ENCODE peak calls at places on chromosome 2, in six cellular contexts. One of them, this sample, is unnamed. For H3K79me1, the result is how much of the 10 kb centered on the place peaks cover.

GRCh38 chr2:165328272-165328671 is 89.1 kb downstream of the SCN2A start:
- DNase-seq in IMR-90: no peak
- DNase-seq in neuronal stem cell: no peak
- DNase-seq in H1: no peak
- DNase-seq in H9: no peak
- DNase-seq in trophoblast cell: no peak
- DNase-seq in this sample: no peak

GRCh38 chr2:232488721-232489300 is 1.2 kb upstream of the ECEL1 start:
- DNase-seq in IMR-90: no peak
- DNase-seq in neuronal stem cell: no peak
- DNase-seq in H1: no peak
- DNase-seq in H9: no peak
- DNase-seq in trophoblast cell: no peak
- DNase-seq in this sample: no peak

GRCh38 chr2:42055573-42056514 is 8.0 kb downstream of the PKDCC start:
- DNase-seq in IMR-90: no peak
- DNase-seq in neuronal stem cell: no peak
- DNase-seq in H1: no peak
- DNase-seq in H9: no peak
- DNase-seq in trophoblast cell: no peak
- DNase-seq in this sample: peak

GRCh38 chr2:37831081-37831780 is 93.9 kb upstream of the RMDN2 start:
- DNase-seq in IMR-90: no peak
- DNase-seq in neuronal stem cell: no peak
- DNase-seq in H1: no peak
- DNase-seq in H9: no peak
- DNase-seq in trophoblast cell: no peak
- DNase-seq in this sample: no peak

GRCh38 chr2:170204561-170204960 is 26.6 kb downstream of the MYO3B start:
- DNase-seq in IMR-90: no peak
- DNase-seq in neuronal stem cell: no peak
- DNase-seq in H1: no peak
- DNase-seq in H9: no peak
- DNase-seq in trophoblast cell: no peak
- DNase-seq in this sample: no peak

GRCh38 chr2:3450385-3451031 is 68.8 kb downstream of the ADI1 start:
- DNase-seq in IMR-90: no peak
- DNase-seq in neuronal stem cell: no peak
- DNase-seq in H1: peak
- DNase-seq in H9: no peak
- DNase-seq in trophoblast cell: no peak
- DNase-seq in this sample: no peak

GRCh38 chr2:112187805-112188596 is 49.8 kb downstream of the FBLN7 start:
- DNase-seq in IMR-90: no peak
- DNase-seq in neuronal stem cell: no peak
- DNase-seq in H1: peak
- DNase-seq in H9: no peak
- DNase-seq in trophoblast cell: no peak
- DNase-seq in this sample: no peak

GRCh38 chr2:18630541-18630940 is 41.2 kb upstream of the NT5C1B start:
- DNase-seq in IMR-90: peak
- DNase-seq in neuronal stem cell: no peak
- DNase-seq in H1: no peak
- DNase-seq in H9: no peak
- DNase-seq in trophoblast cell: no peak
- DNase-seq in this sample: no peak

GRCh38 chr2:74529357-74530238 is at the start of the genes AUP1 and HTRA2:
- DNase-seq in IMR-90: peak
- DNase-seq in neuronal stem cell: peak
- DNase-seq in H1: peak
- DNase-seq in H9: peak
- DNase-seq in trophoblast cell: peak
- DNase-seq in this sample: peak

GRCh38 chr2:46985512-46985911 is 69.9 kb upstream of the MCFD2 start:
- DNase-seq in IMR-90: peak
- DNase-seq in neuronal stem cell: no peak
- DNase-seq in H1: no peak
- DNase-seq in H9: no peak
- DNase-seq in trophoblast cell: no peak
- DNase-seq in this sample: peak

GRCh38 chr2:127193164-127193947 is 26.7 kb downstream of the CYP27C1 start:
- DNase-seq in IMR-90: peak
- DNase-seq in neuronal stem cell: no peak
- DNase-seq in H1: no peak
- DNase-seq in H9: no peak
- DNase-seq in trophoblast cell: no peak
- DNase-seq in this sample: no peak
- H2AFZ ChIP-seq in IMR-90: peak
- H2AFZ ChIP-seq in neuronal stem cell: no peak
- H2AFZ ChIP-seq in H1: no peak
- H2AFZ ChIP-seq in H9: no peak
- H2AFZ ChIP-seq in trophoblast cell: no peak
- H2AFZ ChIP-seq in this sample: no peak

GRCh38 chr2:128282976-128283810 is 35.5 kb downstream of the HS6ST1 start:
- DNase-seq in IMR-90: no peak
- DNase-seq in neuronal stem cell: no peak
- DNase-seq in H1: no peak
- DNase-seq in H9: no peak
- DNase-seq in trophoblast cell: no peak
- DNase-seq in this sample: no peak

GRCh38 chr2:128284841-128285240 is 33.8 kb downstream of the HS6ST1 start:
- DNase-seq in IMR-90: no peak
- DNase-seq in neuronal stem cell: no peak
- DNase-seq in H1: no peak
- DNase-seq in H9: no peak
- DNase-seq in trophoblast cell: no peak
- DNase-seq in this sample: no peak

GRCh38 chr2:128285329-128285931 is 33.2 kb downstream of the HS6ST1 start:
- DNase-seq in IMR-90: no peak
- DNase-seq in neuronal stem cell: no peak
- DNase-seq in H1: no peak
- DNase-seq in H9: no peak
- DNase-seq in trophoblast cell: no peak
- DNase-seq in this sample: no peak

GRCh38 chr2:128282246-128282975 is 36.3 kb downstream of the HS6ST1 start:
- DNase-seq in IMR-90: no peak
- DNase-seq in neuronal stem cell: no peak
- DNase-seq in H1: no peak
- DNase-seq in H9: no peak
- DNase-seq in trophoblast cell: peak
- DNase-seq in this sample: no peak

DNA sequence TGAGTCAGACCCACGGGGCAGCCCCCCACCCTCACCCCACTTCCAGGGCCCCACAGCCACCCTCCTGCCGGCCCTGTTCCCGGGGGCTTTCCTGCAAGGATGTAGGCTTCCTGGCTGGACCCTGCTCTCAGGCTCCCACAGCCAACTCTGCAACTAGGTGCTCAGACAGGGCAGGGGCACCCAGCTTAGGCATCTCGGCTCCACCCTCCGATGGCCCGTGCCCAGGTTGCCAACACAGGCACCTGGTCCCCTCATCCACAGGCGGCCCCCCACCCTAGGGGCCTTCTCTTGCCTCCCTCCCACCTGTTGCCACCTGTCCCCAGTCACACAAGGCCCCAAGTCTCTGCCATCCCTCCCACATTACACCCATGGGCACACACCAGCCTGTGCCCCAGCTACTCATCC is 34.6 kb downstream of the HS6ST1 start:
- DNase-seq in IMR-90: no peak
- DNase-seq in neuronal stem cell: no peak
- DNase-seq in H1: no peak
- DNase-seq in H9: no peak
- DNase-seq in trophoblast cell: no peak
- DNase-seq in this sample: no peak
- H3K79me1 ChIP-seq in IMR-90: half or more
- H3K79me1 ChIP-seq in neuronal stem cell: under half
- H3K79me1 ChIP-seq in H1: under half
- H3K79me1 ChIP-seq in H9: under half
- H3K79me1 ChIP-seq in trophoblast cell: under half
- H3K79me1 ChIP-seq in this sample: half or more

DNA sequence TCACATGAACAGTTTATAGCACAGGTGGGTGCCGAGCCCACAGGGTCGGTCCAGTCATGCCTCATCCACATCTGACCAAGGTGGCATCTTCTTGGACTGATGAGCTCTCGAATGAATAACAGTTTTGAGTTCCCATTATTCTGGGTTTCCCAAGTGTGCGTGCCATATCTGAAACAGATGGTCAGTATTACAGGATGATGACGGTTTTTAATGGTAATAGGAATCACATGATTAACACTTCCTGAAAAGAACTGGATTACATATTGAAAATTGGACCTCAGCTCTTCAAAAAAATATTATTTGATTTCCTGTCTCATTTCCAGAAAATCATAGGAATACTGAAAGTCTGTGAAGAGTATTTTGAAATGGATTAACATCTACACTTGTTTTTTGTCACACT is 22.2 kb upstream of the NAB1 start:
- DNase-seq in IMR-90: no peak
- DNase-seq in neuronal stem cell: no peak
- DNase-seq in H1: no peak
- DNase-seq in H9: no peak
- DNase-seq in trophoblast cell: no peak
- DNase-seq in this sample: no peak
- H2AFZ ChIP-seq in IMR-90: no peak
- H2AFZ ChIP-seq in neuronal stem cell: no peak
- H2AFZ ChIP-seq in H1: no peak
- H2AFZ ChIP-seq in H9: no peak
- H2AFZ ChIP-seq in trophoblast cell: no peak
- H2AFZ ChIP-seq in this sample: no peak

DNA sequence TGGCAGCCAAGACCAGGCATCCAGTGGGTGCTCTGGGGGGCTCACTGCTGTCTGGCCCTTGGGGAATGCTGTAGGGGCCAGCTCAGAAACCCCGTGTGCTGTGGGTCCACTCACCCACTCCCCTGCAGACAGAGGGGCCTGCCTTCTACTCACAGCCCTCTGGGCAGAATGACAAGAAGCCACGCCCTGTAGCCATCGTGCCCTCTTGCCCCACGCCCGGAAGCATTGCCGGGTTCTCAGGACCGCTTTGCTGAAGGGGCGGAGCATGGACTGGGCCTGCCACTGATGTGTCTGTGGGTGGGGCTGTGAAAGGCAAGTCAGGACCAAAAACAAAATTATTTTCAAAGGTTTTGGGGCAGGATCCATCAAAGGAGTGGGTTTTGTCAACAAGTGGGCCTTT is 27.8 kb downstream of the GLI2 start:
- DNase-seq in IMR-90: no peak
- DNase-seq in neuronal stem cell: no peak
- DNase-seq in H1: no peak
- DNase-seq in H9: peak
- DNase-seq in trophoblast cell: no peak
- DNase-seq in this sample: peak
- H3K79me1 ChIP-seq in IMR-90: half or more
- H3K79me1 ChIP-seq in neuronal stem cell: under half
- H3K79me1 ChIP-seq in H1: half or more
- H3K79me1 ChIP-seq in H9: under half
- H3K79me1 ChIP-seq in trophoblast cell: under half
- H3K79me1 ChIP-seq in this sample: half or more

GRCh38 chr2:240999001-240999791 is 778 bp downstream of the SNED1 start:
- DNase-seq in IMR-90: no peak
- DNase-seq in neuronal stem cell: no peak
- DNase-seq in H1: peak
- DNase-seq in H9: peak
- DNase-seq in trophoblast cell: no peak
- DNase-seq in this sample: no peak
- H2AFZ ChIP-seq in IMR-90: peak
- H2AFZ ChIP-seq in neuronal stem cell: peak
- H2AFZ ChIP-seq in H1: no peak
- H2AFZ ChIP-seq in H9: no peak
- H2AFZ ChIP-seq in trophoblast cell: no peak
- H2AFZ ChIP-seq in this sample: peak

DNA sequence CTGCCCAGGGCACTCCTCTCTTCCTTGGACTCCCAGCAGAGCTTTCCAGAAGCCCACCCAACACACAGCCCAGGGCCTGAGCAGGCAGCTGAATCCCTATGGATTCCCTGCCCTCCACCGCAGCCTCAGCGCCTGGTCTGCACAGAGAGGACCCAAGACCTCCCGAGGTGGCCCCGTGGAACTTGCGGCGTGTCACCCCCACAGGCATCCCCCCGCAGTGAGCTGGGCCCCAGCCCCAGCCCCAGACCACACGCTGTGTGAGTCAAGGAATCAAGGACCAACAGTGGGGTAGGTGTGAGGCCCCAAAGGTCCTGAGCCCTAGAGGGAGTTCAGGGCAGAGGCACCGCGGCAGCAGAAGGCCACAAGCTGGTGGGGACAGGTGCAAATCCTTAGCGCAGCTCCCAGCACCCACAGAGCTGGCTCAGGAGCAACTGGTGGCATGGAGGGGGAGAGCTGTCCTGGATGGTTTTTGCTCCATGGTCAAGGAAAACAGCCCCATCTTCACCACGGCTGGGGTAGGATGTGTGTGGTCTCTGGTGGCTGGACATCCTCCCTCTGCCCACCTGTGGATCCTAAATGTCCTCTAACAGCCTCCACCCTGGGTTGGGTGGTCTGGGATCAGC is 8.5 kb downstream of the HS6ST1 start:
- DNase-seq in IMR-90: no peak
- DNase-seq in neuronal stem cell: no peak
- DNase-seq in H1: no peak
- DNase-seq in H9: peak
- DNase-seq in trophoblast cell: no peak
- DNase-seq in this sample: no peak
- H3K79me1 ChIP-seq in IMR-90: half or more
- H3K79me1 ChIP-seq in neuronal stem cell: under half
- H3K79me1 ChIP-seq in H1: half or more
- H3K79me1 ChIP-seq in H9: under half
- H3K79me1 ChIP-seq in trophoblast cell: under half
- H3K79me1 ChIP-seq in this sample: half or more

DNA sequence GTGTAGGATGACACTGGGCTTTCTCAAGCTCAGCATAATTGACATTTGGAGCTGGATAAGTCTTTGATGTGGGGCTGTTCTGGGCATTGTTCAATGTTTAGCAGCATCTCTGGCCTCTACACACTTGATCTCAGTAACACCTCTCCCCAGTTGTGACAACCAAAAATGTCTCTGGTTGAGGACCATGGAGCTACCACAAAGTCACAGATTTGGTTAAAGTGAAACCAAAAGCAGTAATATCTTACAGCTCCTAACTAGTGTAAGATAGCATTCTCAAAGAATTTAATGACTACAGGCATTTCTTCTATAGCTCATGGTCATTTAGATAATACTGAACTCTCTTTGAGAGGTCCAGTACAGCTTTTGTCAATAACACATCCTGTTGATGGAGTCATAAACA is 23.4 kb upstream of the PAX3 start:
- DNase-seq in IMR-90: no peak
- DNase-seq in neuronal stem cell: no peak
- DNase-seq in H1: no peak
- DNase-seq in H9: no peak
- DNase-seq in trophoblast cell: no peak
- DNase-seq in this sample: no peak
- H2AFZ ChIP-seq in IMR-90: no peak
- H2AFZ ChIP-seq in neuronal stem cell: no peak
- H2AFZ ChIP-seq in H1: no peak
- H2AFZ ChIP-seq in H9: no peak
- H2AFZ ChIP-seq in trophoblast cell: no peak
- H2AFZ ChIP-seq in this sample: no peak

GRCh38 chr2:15817748-15818147 is 122.6 kb upstream of the MYCN start:
- DNase-seq in IMR-90: no peak
- DNase-seq in neuronal stem cell: no peak
- DNase-seq in H1: no peak
- DNase-seq in H9: no peak
- DNase-seq in trophoblast cell: no peak
- DNase-seq in this sample: no peak
- H3K79me1 ChIP-seq in IMR-90: under half
- H3K79me1 ChIP-seq in neuronal stem cell: under half
- H3K79me1 ChIP-seq in H1: under half
- H3K79me1 ChIP-seq in H9: under half
- H3K79me1 ChIP-seq in trophoblast cell: under half
- H3K79me1 ChIP-seq in this sample: under half

GRCh38 chr2:147636238-147636887 is 208.5 kb upstream of the ACVR2A start:
- DNase-seq in IMR-90: peak
- DNase-seq in neuronal stem cell: no peak
- DNase-seq in H1: no peak
- DNase-seq in H9: no peak
- DNase-seq in trophoblast cell: no peak
- DNase-seq in this sample: peak
- H2AFZ ChIP-seq in IMR-90: no peak
- H2AFZ ChIP-seq in neuronal stem cell: no peak
- H2AFZ ChIP-seq in H1: no peak
- H2AFZ ChIP-seq in H9: no peak
- H2AFZ ChIP-seq in trophoblast cell: no peak
- H2AFZ ChIP-seq in this sample: no peak